ENCODE peak calls at places on chromosomes 16 and 17, in five cellular contexts. A, L, G, P and X are unnamed samples.

GRCh38 chr17:13429201-13429600 is 172.5 kb downstream of the HS3ST3A1 start:
- DNase-seq in A (no peak), L (peak; percentile 78), G (peak; percentile 12), P (no peak), X (no peak)

GRCh38 chr17:29341726-29342125 is 47.8 kb upstream of the NUFIP2 start:
- DNase-seq in A (no peak), L (no peak), G (no peak), P (no peak), X (no peak)

GRCh38 chr16:88010971-88011483 is 59.8 kb downstream of the BANP start:
- DNase-seq in A (no peak), L (no peak), G (no peak), P (no peak), X (no peak)

GRCh38 chr17:31754239-31754945 is 104.7 kb downstream of the COPRS start:
- DNase-seq in A (no peak), L (peak; percentile 86), G (no peak), P (no peak), X (no peak)

GRCh38 chr17:61088556-61088955 is 311.1 kb upstream of the TBX2 start:
- DNase-seq in A (no peak), L (no peak), G (no peak), P (no peak), X (no peak)

GRCh38 chr17:2058521-2059124 is 3.7 kb downstream of the HIC1 start:
- DNase-seq in A (peak; percentile 77), L (no peak), G (no peak), P (no peak), X (no peak)

GRCh38 chr17:35666070-35666469 is 65.4 kb upstream of the RASL10B start:
- DNase-seq in A (no peak), L (no peak), G (no peak), P (no peak), X (no peak)

GRCh38 chr17:78940708-78941107 is 15.5 kb upstream of the TIMP2 start:
- DNase-seq in A (no peak), L (no peak), G (no peak), P (no peak), X (no peak)

GRCh38 chr16:80175011-80175410 is 365.8 kb upstream of the DYNLRB2 start:
- DNase-seq in A (no peak), L (no peak), G (no peak), P (no peak), X (no peak)

GRCh38 chr16:88456356-88457292 is 3.5 kb downstream of the ZFPM1 start:
- DNase-seq in A (peak; percentile 55), L (no peak), G (no peak), P (no peak), X (no peak)

GRCh38 chr17:38605852-38606645 is at the start of gene SRCIN1:
- DNase-seq in A (peak; percentile 74), L (no peak), G (peak; percentile 83), P (no peak), X (no peak)

GRCh38 chr16:77433146-77433545 is 1.7 kb downstream of the ADAMTS18 start:
- DNase-seq in A (no peak), L (no peak), G (no peak), P (no peak), X (no peak)

GRCh38 chr17:50323060-50323459 is 22.9 kb upstream of the XYLT2 start:
- DNase-seq in A (no peak), L (no peak), G (no peak), P (no peak), X (no peak)

GRCh38 chr17:67024736-67025135 is 19.6 kb upstream of the CACNG1 start:
- DNase-seq in A (no peak), L (no peak), G (no peak), P (no peak), X (no peak)

GRCh38 chr16:78340590-78340989 is 241.1 kb downstream of the WWOX start:
- DNase-seq in A (no peak), L (no peak), G (no peak), P (no peak), X (no peak)

GRCh38 chr17:40309031-40309937 is at the start of gene RARA:
- DNase-seq in A (peak; percentile 48), L (no peak), G (peak; percentile 77), P (no peak), X (no peak)

GRCh38 chr16:29774730-29775129 is 3.3 kb upstream of the ZG16 start:
- DNase-seq in A (no peak), L (no peak), G (no peak), P (no peak), X (no peak)

GRCh38 chr16:55543470-55543869 is 23.0 kb upstream of the CAPNS2 start:
- DNase-seq in A (no peak), L (no peak), G (peak; percentile 12), P (no peak), X (no peak)

GRCh38 chr17:627051-627450 is 87.6 kb downstream of the VPS53 start:
- DNase-seq in A (no peak), L (no peak), G (no peak), P (no peak), X (no peak)

GRCh38 chr16:6165330-6165984 is 1067.9 kb upstream of the EEF2KMT start:
- DNase-seq in A (no peak), L (no peak), G (no peak), P (no peak), X (no peak)

GRCh38 chr17:51056813-51057510 is 63.7 kb downstream of the SPAG9 start:
- DNase-seq in A (no peak), L (peak; percentile 61), G (peak; percentile 44), P (no peak), X (peak; percentile 44)

GRCh38 chr17:75891022-75891604 is 5.6 kb downstream of the TRIM65 start:
- DNase-seq in A (peak; percentile 8), L (no peak), G (no peak), P (no peak), X (no peak)

GRCh38 chr16:49095539-49095938 is 186.1 kb downstream of the CBLN1 start:
- DNase-seq in A (no peak), L (no peak), G (no peak), P (no peak), X (no peak)

GRCh38 chr16:86579268-86580062 is 1.1 kb downstream of the FOXL1 start:
- DNase-seq in A (no peak), L (no peak), G (no peak), P (no peak), X (no peak)

GRCh38 chr17:62801553-62801952 is 6.6 kb downstream of the MARCHF10 start:
- DNase-seq in A (no peak), L (no peak), G (no peak), P (no peak), X (no peak)

GRCh38 chr17:60604686-60605334 is 4.8 kb downstream of the PPM1D start:
- DNase-seq in A (peak; percentile 30), L (no peak), G (no peak), P (no peak), X (no peak)

GRCh38 chr17:72183194-72183685 is 62.4 kb downstream of the SOX9 start:
- DNase-seq in A (no peak), L (no peak), G (no peak), P (no peak), X (no peak)
- H3K4me3 ChIP-seq in A (no peak overlapping the region), L (no peak overlapping the region), G (no peak overlapping the region), P (no peak overlapping the region), X (no peak overlapping the region)

DNA sequence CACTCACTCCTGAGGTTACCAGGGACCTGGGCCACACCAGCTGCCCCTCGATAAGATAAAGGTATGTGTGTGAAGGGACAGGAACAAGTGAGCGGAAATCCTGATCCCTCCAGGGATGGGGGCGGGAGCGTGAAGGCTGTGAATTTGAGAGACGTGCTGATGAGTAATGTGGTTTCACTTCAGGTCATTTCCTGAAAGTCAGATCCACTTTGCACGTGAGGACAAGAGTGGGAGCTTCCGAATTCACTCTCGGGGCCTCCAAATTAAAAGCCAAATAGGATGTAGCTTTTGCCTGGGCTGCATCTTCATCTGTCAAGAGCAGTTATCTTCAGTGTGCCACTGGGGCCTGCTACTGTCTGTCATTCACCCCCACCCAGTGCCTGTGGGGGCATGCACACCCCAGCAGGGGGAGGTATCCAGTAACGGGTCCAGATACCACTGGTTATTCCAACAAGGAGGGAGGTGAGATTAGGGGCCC is 87.4 kb upstream of the LHX1 start:
- DNase-seq in A (no peak), L (no peak), G (peak; percentile 72), P (peak; percentile 5), X (peak; percentile 53)
- TF ChIP-seq CTCF in A (no peak), L (peak; percentile 24), G (peak; percentile 62), P (no peak), X (peak; percentile 21)

DNA sequence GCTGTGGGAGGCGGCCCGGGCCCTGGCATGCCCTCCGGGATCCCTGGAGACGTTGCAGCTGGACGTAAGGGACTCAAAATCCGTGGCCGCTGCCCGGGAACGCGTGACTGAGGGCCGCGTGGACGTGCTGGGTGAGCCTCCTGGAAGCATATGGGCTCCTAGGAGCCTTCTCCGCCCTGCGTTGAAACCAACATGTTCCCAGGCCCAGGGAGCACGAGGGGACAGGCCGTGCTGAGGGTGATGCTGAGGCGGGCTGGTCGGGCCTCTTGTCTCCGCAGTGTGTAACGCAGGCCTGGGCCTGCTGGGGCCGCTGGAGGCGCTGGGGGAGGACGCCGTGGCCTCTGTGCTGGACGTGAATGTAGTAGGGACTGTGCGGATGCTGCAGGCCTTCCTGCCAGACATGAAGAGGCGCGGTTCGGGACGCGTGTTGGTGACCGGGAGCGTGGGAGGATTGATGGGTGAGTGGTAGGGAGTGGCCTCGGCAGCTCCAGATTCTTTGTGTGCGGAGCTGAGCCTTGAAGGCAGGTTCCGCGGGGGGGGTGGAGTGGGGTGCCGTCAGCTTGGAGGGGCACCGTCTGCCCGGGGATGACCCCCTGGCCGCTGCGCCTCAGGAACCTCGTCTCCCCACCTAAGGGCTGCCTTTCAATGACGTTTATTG is 567 bp downstream of the HSD17B1 start:
- DNase-seq in A (no peak), L (no peak), G (peak; percentile 52), P (no peak), X (no peak)
- H3K4me3 ChIP-seq in A (no peak overlapping the region), L (peak overlapping the region; percentile 90), G (peak overlapping the region; percentile 91), P (peak overlapping the region; percentile 68), X (peak overlapping the region; percentile 87)

GRCh38 chr17:82801377-82801970 is 38.3 kb downstream of the ZNF750 start:
- DNase-seq in A (no peak), L (no peak), G (no peak), P (no peak), X (no peak)
- TF ChIP-seq CTCF in A (no peak), L (no peak), G (no peak), P (no peak), X (no peak)

GRCh38 chr17:70172449-70172848 is 3.1 kb downstream of the KCNJ2 start:
- DNase-seq in A (no peak), L (no peak), G (no peak), P (no peak), X (no peak)

GRCh38 chr17:70169707-70170597 is 620 bp downstream of the KCNJ2 start:
- DNase-seq in A (no peak), L (no peak), G (no peak), P (no peak), X (no peak)

GRCh38 chr17:70168979-70169706 is at the start of gene KCNJ2:
- DNase-seq in A (peak; percentile 89), L (no peak), G (peak; percentile 90), P (no peak), X (no peak)

GRCh38 chr17:70172921-70173320 is 3.6 kb downstream of the KCNJ2 start:
- DNase-seq in A (no peak), L (no peak), G (no peak), P (no peak), X (no peak)

DNA sequence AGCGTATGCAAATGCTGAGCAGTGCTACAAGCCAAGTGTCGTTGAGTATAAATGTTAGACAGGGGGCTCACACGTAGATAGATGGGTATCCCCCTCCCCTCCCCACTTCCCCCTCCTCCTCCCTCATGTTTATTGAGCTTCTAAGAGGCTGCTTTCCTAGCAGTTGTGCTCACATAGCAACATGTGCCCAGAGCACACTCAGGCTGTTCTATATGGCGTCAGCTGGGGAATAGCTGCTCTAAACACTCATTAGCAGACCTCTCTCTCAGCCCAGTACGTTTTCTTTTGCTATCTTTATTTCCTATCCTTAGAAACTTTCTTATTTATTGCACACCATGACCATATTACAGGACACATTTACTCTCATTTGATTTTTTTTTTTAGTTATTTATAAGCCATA is 1.8 kb downstream of the KCNJ2 start:
- DNase-seq in A (no peak), L (no peak), G (no peak), P (no peak), X (no peak)
- H3K4me3 ChIP-seq in A (no peak overlapping the region), L (peak overlapping the region; percentile 17), G (peak overlapping the region; percentile 0), P (peak overlapping the region; percentile 67), X (no peak overlapping the region)